ENCODE peak calls at places on chromosomes 7 and 10, in ten cellular contexts. D is suprapubic skin; O is stimulated activated CD4-positive, alpha-beta T cell treated with anti-CD3 and anti-CD28 coated beads, Interleukin-1b, Interleukin-23, amount 100 ng/mL, for 1 hour; U is Peyer's patch; M is dermis blood vessel endothelial cell; N is cortex of kidney; J is skeletal muscle cell; H is NCI-H1694 treated with DMSO at 0.1 percent for 48 hours; R is iris pigment epithelial cell; V is activated gamma-delta T cell treated with anti-CD3 and anti-CD28 coated beads, Interleukin-2, amount 50 U/mL, for 16 hours. B is an unnamed sample.
A peak's percentile ranks its signal among the peaks of the same experiment; 100 is the strongest.

GRCh38 chr7:79282882-79283602 is 170.4 kb downstream of the MAGI2 start:
- DNase-seq in D (no peak), O (no peak), U (no peak), M (peak; percentile 51), N (no peak), J (peak; percentile 79), H (peak; percentile 39), R (peak; percentile 91), V (no peak), B (no peak)

GRCh38 chr10:12847361-12847975 is 154.0 kb downstream of the CCDC3 start:
- DNase-seq in D (no peak), O (no peak), U (no peak), M (peak; percentile 19), N (no peak), J (no peak), H (no peak), R (no peak), V (no peak), B (no peak)

GRCh38 chr7:151918444-151918843 is 37.8 kb upstream of the GALNTL5 start:
- DNase-seq in D (no peak), O (no peak), U (no peak), M (no peak), N (no peak), J (no peak), H (no peak), R (no peak), V (no peak), B (no peak)

GRCh38 chr10:125159486-125159931 is 854 bp downstream of the CTBP2 start:
- DNase-seq in D (no peak), O (no peak), U (no peak), M (peak; percentile 31), N (no peak), J (no peak), H (no peak), R (peak; percentile 36), V (no peak), B (peak; percentile 27)

GRCh38 chr10:102016416-102016815 is 39.6 kb downstream of the ARMH3 start:
- DNase-seq in D (no peak), O (no peak), U (no peak), M (peak; percentile 54), N (no peak), J (no peak), H (no peak), R (no peak), V (no peak), B (no peak)

GRCh38 chr10:132905661-132906060 is 36.7 kb downstream of the CFAP46 start:
- DNase-seq in D (peak; percentile 21), O (no peak), U (no peak), M (no peak), N (no peak), J (no peak), H (no peak), R (no peak), V (no peak), B (no peak)

GRCh38 chr7:141133646-141134045 is 59.8 kb downstream of the TMEM178B start:
- DNase-seq in D (no peak), O (no peak), U (no peak), M (no peak), N (no peak), J (no peak), H (no peak), R (peak; percentile 21), V (no peak), B (no peak)

GRCh38 chr7:22201182-22201880 is 155.6 kb downstream of the RAPGEF5 start:
- DNase-seq in D (no peak), O (no peak), U (no peak), M (no peak), N (no peak), J (no peak), H (no peak), R (no peak), V (no peak), B (no peak)

GRCh38 chr10:14507156-14507555 is 176.4 kb upstream of the FRMD4A start:
- DNase-seq in D (no peak), O (no peak), U (peak; percentile 31), M (peak; percentile 94), N (no peak), J (no peak), H (no peak), R (no peak), V (no peak), B (no peak)

GRCh38 chr7:105073143-105073542 is 59.1 kb downstream of the KMT2E start:
- DNase-seq in D (no peak), O (no peak), U (no peak), M (no peak), N (no peak), J (no peak), H (no peak), R (no peak), V (no peak), B (no peak)

GRCh38 chr10:100020883-100021248 is 11.1 kb upstream of the DNMBP start:
- DNase-seq in D (no peak), O (no peak), U (no peak), M (no peak), N (no peak), J (no peak), H (peak; percentile 76), R (no peak), V (no peak), B (no peak)

GRCh38 chr10:80186364-80187012 is 18.8 kb downstream of the ANXA11 start:
- DNase-seq in D (no peak), O (no peak), U (no peak), M (peak; percentile 30), N (no peak), J (no peak), H (no peak), R (no peak), V (no peak), B (no peak)

GRCh38 chr10:91162495-91163268 is 57.8 kb upstream of the PCGF5 start:
- DNase-seq in D (peak; percentile 84), O (peak; percentile 47), U (peak; percentile 67), M (peak; percentile 65), N (peak; percentile 20), J (no peak), H (peak; percentile 34), R (peak; percentile 46), V (peak; percentile 53), B (peak; percentile 79)

GRCh38 chr7:114916261-114916892 is 5.5 kb upstream of the MDFIC start:
- DNase-seq in D (no peak), O (no peak), U (no peak), M (no peak), N (no peak), J (no peak), H (no peak), R (no peak), V (peak; percentile 17), B (no peak)

GRCh38 chr7:124460053-124460445 is 305.5 kb downstream of the GPR37 start:
- DNase-seq in D (no peak), O (no peak), U (no peak), M (no peak), N (no peak), J (no peak), H (no peak), R (no peak), V (no peak), B (no peak)

GRCh38 chr7:131212114-131212513 is 115.6 kb upstream of the MKLN1 start:
- DNase-seq in D (no peak), O (no peak), U (no peak), M (peak; percentile 44), N (no peak), J (no peak), H (no peak), R (no peak), V (no peak), B (no peak)

GRCh38 chr7:55105952-55106351 is 87.1 kb downstream of the EGFR start:
- DNase-seq in D (no peak), O (no peak), U (no peak), M (no peak), N (no peak), J (no peak), H (no peak), R (no peak), V (no peak), B (no peak)

GRCh38 chr10:89600041-89600440 is 45.0 kb downstream of the PANK1 start:
- DNase-seq in D (no peak), O (no peak), U (no peak), M (no peak), N (no peak), J (no peak), H (no peak), R (peak; percentile 43), V (no peak), B (no peak)

GRCh38 chr7:23396222-23396621 is 74.1 kb downstream of the IGF2BP3 start:
- DNase-seq in D (no peak), O (no peak), U (no peak), M (no peak), N (no peak), J (peak; percentile 54), H (no peak), R (peak; percentile 94), V (no peak), B (no peak)

GRCh38 chr10:75922435-75922834 is 491.0 kb downstream of the LRMDA start:
- DNase-seq in D (no peak), O (no peak), U (no peak), M (no peak), N (no peak), J (no peak), H (no peak), R (no peak), V (no peak), B (no peak)

GRCh38 chr10:123760648-123761428 is 94.7 kb downstream of the GPR26 start:
- DNase-seq in D (no peak), O (no peak), U (no peak), M (no peak), N (no peak), J (no peak), H (no peak), R (no peak), V (no peak), B (no peak)

GRCh38 chr7:88184848-88185304 is 35.0 kb downstream of the SRI start:
- DNase-seq in D (no peak), O (no peak), U (no peak), M (no peak), N (no peak), J (no peak), H (no peak), R (no peak), V (no peak), B (no peak)

GRCh38 chr10:99519690-99520039 is 13.1 kb upstream of the NKX2-3 start:
- DNase-seq in D (no peak), O (no peak), U (no peak), M (no peak), N (no peak), J (no peak), H (no peak), R (no peak), V (no peak), B (no peak)

GRCh38 chr7:141975806-141976523 is 2.4 kb upstream of the TAS2R38 start:
- DNase-seq in D (peak; percentile 57), O (peak; percentile 6), U (peak; percentile 46), M (peak; percentile 63), N (no peak), J (no peak), H (peak; percentile 31), R (peak; percentile 42), V (peak; percentile 21), B (peak; percentile 72)

GRCh38 chr7:158903897-158904541 is 47.7 kb downstream of the DYNC2I1 start:
- DNase-seq in D (no peak), O (no peak), U (no peak), M (no peak), N (no peak), J (no peak), H (no peak), R (no peak), V (no peak), B (no peak)

GRCh38 chr7:107237451-107237850 is 68.6 kb downstream of the HBP1 start:
- DNase-seq in D (no peak), O (no peak), U (no peak), M (no peak), N (no peak), J (no peak), H (no peak), R (no peak), V (no peak), B (no peak)

GRCh38 chr10:25959540-25960232 is 25.7 kb downstream of the MYO3A start:
- DNase-seq in D (no peak), O (no peak), U (no peak), M (no peak), N (no peak), J (no peak), H (no peak), R (no peak), V (no peak), B (no peak)

GRCh38 chr10:29635711-29636144 is 957 bp upstream of the SVIL start:
- DNase-seq in D (no peak), O (no peak), U (no peak), M (peak; percentile 57), N (no peak), J (no peak), H (no peak), R (peak; percentile 64), V (no peak), B (no peak)